ENCODE peak calls at places on chromosomes 12 and 14, in eight cellular contexts. C is smooth muscle cell of the brain vasculature; G is stimulated activated CD8-positive, alpha-beta memory T cell treated with anti-CD3 and anti-CD28 coated beads, Interleukin-2, amount 100 ng/mL, for 48 hours; F is esophagus squamous epithelium; B is SJSA1; E is iris pigment epithelial cell; O is upper lobe of left lung; K is colonic mucosa. S is an unnamed sample.

GRCh38 chr14:103897075-103897947 is 30.9 kb upstream of the TDRD9 start:
- DNase-seq in E (no peak), C (no peak), B (no peak), K (peak), F (no peak), G (no peak), O (no peak), S (no peak)

GRCh38 chr14:67068246-67068645 is 121.0 kb upstream of the GARIN2 start:
- DNase-seq in B (no peak), O (no peak), C (no peak), K (no peak), E (peak), G (no peak), F (no peak), S (no peak)

GRCh38 chr14:45066667-45067066 is 17.2 kb upstream of the PRPF39 start:
- DNase-seq in B (no peak), E (no peak), F (no peak), K (no peak), G (no peak), O (no peak), C (no peak), S (no peak)

GRCh38 chr12:129887047-129887568 is 16.7 kb downstream of the TMEM132D start:
- DNase-seq in K (no peak), O (no peak), G (no peak), C (peak), B (no peak), F (no peak), E (peak), S (no peak)

GRCh38 chr12:18135509-18135908 is 45.5 kb upstream of the RERGL start:
- DNase-seq in O (no peak), C (no peak), K (no peak), B (no peak), G (no peak), F (no peak), E (no peak), S (no peak)

GRCh38 chr12:52670961-52671360 is 9.2 kb downstream of the KRT1 start:
- DNase-seq in E (no peak), B (peak), O (no peak), F (no peak), C (no peak), K (no peak), G (no peak), S (no peak)

GRCh38 chr12:11877869-11878780 is 192.6 kb upstream of the BCL2L14 start:
- DNase-seq in E (peak), K (peak), G (no peak), F (no peak), B (peak), O (peak), C (no peak), S (no peak)

GRCh38 chr14:60590907-60591510 is 58.3 kb downstream of the SIX1 start:
- DNase-seq in O (no peak), K (no peak), E (no peak), C (no peak), G (no peak), F (no peak), B (no peak), S (no peak)

GRCh38 chr14:68512088-68512487 is 280.8 kb downstream of the ZFP36L1 start:
- DNase-seq in B (no peak), G (no peak), E (no peak), O (no peak), K (no peak), C (no peak), F (no peak), S (no peak)

GRCh38 chr14:68236525-68236924 is 416.9 kb downstream of the RAD51B start:
- DNase-seq in O (no peak), G (no peak), B (no peak), F (no peak), K (no peak), C (no peak), E (no peak), S (no peak)

GRCh38 chr12:45648070-45648469 is 81.4 kb upstream of the ARID2 start:
- DNase-seq in K (peak), G (no peak), O (peak), F (no peak), E (no peak), C (no peak), B (no peak), S (no peak)

GRCh38 chr12:99066726-99067125 is 421.6 kb downstream of the APAF1 start:
- DNase-seq in E (no peak), C (no peak), G (no peak), K (no peak), O (no peak), B (no peak), F (no peak), S (no peak)

GRCh38 chr14:95195031-95195430 is 37.7 kb upstream of the DICER1 start:
- DNase-seq in K (no peak), O (no peak), G (no peak), B (no peak), F (no peak), C (no peak), E (no peak), S (no peak)

GRCh38 chr12:104138747-104139186 is 757 bp upstream of the NFYB start:
- DNase-seq in C (no peak), G (no peak), K (no peak), B (no peak), F (no peak), O (no peak), E (no peak), S (no peak)

GRCh38 chr12:47707905-47708543 is 2.2 kb upstream of the RPAP3 start:
- DNase-seq in K (no peak), G (no peak), E (no peak), B (no peak), O (no peak), C (no peak), F (no peak), S (peak)

GRCh38 chr14:69999246-69999645 is 120.0 kb downstream of the SMOC1 start:
- DNase-seq in G (no peak), B (peak), E (peak), K (no peak), C (peak), F (no peak), O (no peak), S (no peak)

S was measured in activated T-helper 2 cell treated with anti-CD3 and anti-CD28 coated beads, Interferon-gamma antibody, Interleukin-2, Interleukin-4, amounts not matched to agents 10 μg/mL and 5 μg/mL and 100 μg/mL, durations not matched to agents 14 hours and 24 hours and 36 hours.